ENCODE peak calls at places on chromosomes 3 and 15, in five cellular contexts. U is colonic mucosa, M is A549, Q is nephron progenitor cell, L is heart left ventricle. G is an unnamed sample.

GRCh38 chr15:77566092-77566491 is 66.6 kb downstream of the LINGO1 start:
- DNase-seq in U (no peak), M (no peak), Q (no peak), L (no peak), G (no peak)

GRCh38 chr15:69593981-69594966 is 141.7 kb downstream of the RPLP1 start:
- DNase-seq in U (peak; percentile 95), M (peak; percentile 98), Q (no peak), L (peak; percentile 42), G (peak; percentile 97)

GRCh38 chr15:68654786-68655560 is 76.2 kb downstream of the CORO2B start:
- DNase-seq in U (no peak), M (no peak), Q (no peak), L (no peak), G (no peak)

GRCh38 chr3:189272500-189273119 is 100.8 kb downstream of the TPRG1 start:
- DNase-seq in U (no peak), M (peak; percentile 47), Q (no peak), L (no peak), G (peak; percentile 8)

GRCh38 chr3:156102267-156102912 is 18.0 kb upstream of the KCNAB1 start:
- DNase-seq in U (no peak), M (no peak), Q (no peak), L (no peak), G (no peak)

GRCh38 chr3:195071916-195072820 is 198.8 kb downstream of the XXYLT1 start:
- DNase-seq in U (no peak), M (no peak), Q (no peak), L (peak; percentile 11), G (no peak)

GRCh38 chr15:26126819-26127387 is 263.8 kb upstream of the ATP10A start:
- DNase-seq in U (no peak), M (no peak), Q (no peak), L (no peak), G (no peak)

GRCh38 chr3:110810356-110810755 is 261.3 kb upstream of the NECTIN3 start:
- DNase-seq in U (no peak), M (no peak), Q (no peak), L (no peak), G (no peak)

GRCh38 chr15:76714950-76715349 is 190.2 kb downstream of the SCAPER start:
- DNase-seq in U (no peak), M (no peak), Q (no peak), L (no peak), G (no peak)

GRCh38 chr3:177966493-177966892 is 569.7 kb upstream of the KCNMB2 start:
- DNase-seq in U (no peak), M (no peak), Q (no peak), L (no peak), G (no peak)

GRCh38 chr3:48592519-48593087 is 2.5 kb downstream of the COL7A1 start:
- DNase-seq in U (no peak), M (no peak), Q (no peak), L (no peak), G (no peak)

GRCh38 chr3:73603771-73604171 is 21.0 kb downstream of the PDZRN3 start:
- DNase-seq in U (no peak), M (no peak), Q (no peak), L (no peak), G (no peak)

GRCh38 chr15:58873267-58873666 is 60.2 kb downstream of the SLTM start:
- DNase-seq in U (no peak), M (no peak), Q (no peak), L (no peak), G (no peak)

GRCh38 chr3:146184616-146185015 is 23.6 kb upstream of the PLOD2 start:
- DNase-seq in U (peak; percentile 43), M (peak; percentile 44), Q (no peak), L (no peak), G (peak; percentile 81)

GRCh38 chr15:92667291-92667904 is 11.8 kb upstream of the FAM174B start:
- DNase-seq in U (peak; percentile 38), M (peak; percentile 79), Q (peak; percentile 19), L (no peak), G (no peak)

GRCh38 chr15:63398456-63398855 is 16.8 kb upstream of the CA12 start:
- DNase-seq in U (no peak), M (no peak), Q (no peak), L (no peak), G (no peak)

GRCh38 chr15:48578965-48579364 is 66.5 kb downstream of the FBN1 start:
- DNase-seq in U (no peak), M (no peak), Q (no peak), L (no peak), G (no peak)

GRCh38 chr15:58762285-58762684 is 8.8 kb upstream of the MINDY2 start:
- DNase-seq in U (no peak), M (no peak), Q (no peak), L (no peak), G (no peak)

GRCh38 chr3:6737223-6737994 is 123.5 kb upstream of the GRM7 start:
- DNase-seq in U (no peak), M (no peak), Q (no peak), L (no peak), G (no peak)

GRCh38 chr15:36601497-36601932 is 22.1 kb downstream of the CDIN1 start:
- DNase-seq in U (no peak), M (no peak), Q (no peak), L (peak; percentile 75), G (no peak)

GRCh38 chr15:96369825-96370621 is 39.5 kb downstream of the NR2F2 start:
- DNase-seq in U (no peak), M (no peak), Q (no peak), L (no peak), G (no peak)

GRCh38 chr3:45095916-45096526 is 50.2 kb downstream of the CDCP1 start:
- DNase-seq in U (no peak), M (no peak), Q (no peak), L (no peak), G (no peak)

GRCh38 chr3:56672-57071 is 139.9 kb upstream of the CHL1 start:
- DNase-seq in U (no peak), M (no peak), Q (no peak), L (no peak), G (no peak)

GRCh38 chr3:59818-60217 is 136.7 kb upstream of the CHL1 start:
- DNase-seq in U (no peak), M (no peak), Q (no peak), L (no peak), G (no peak)

DNA sequence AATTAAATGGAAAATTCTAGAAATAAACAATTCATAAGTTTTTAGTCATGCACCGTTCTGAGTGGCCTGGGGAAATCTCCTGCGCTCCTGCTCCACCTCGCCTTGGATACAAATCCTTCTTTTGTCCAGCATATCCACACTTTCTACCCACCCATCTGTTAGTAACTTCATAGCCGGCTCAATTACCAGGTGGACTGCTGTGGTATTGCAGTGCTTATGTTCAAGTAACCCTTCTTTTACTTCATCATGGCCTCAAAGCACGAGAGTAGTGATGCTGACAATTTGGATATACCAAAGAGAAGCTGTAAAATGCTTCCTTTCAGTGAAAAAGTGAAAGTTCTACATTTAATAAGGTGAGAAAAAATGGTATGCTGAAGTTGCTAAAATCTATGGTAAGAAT is 142.3 kb upstream of the CHL1 start:
- DNase-seq in U (no peak), M (peak; percentile 7), Q (no peak), L (no peak), G (no peak)
- TF ChIP-seq CTCF in U (no peak), M (no peak), Q (no peak), L (no peak), G (no peak)

DNA sequence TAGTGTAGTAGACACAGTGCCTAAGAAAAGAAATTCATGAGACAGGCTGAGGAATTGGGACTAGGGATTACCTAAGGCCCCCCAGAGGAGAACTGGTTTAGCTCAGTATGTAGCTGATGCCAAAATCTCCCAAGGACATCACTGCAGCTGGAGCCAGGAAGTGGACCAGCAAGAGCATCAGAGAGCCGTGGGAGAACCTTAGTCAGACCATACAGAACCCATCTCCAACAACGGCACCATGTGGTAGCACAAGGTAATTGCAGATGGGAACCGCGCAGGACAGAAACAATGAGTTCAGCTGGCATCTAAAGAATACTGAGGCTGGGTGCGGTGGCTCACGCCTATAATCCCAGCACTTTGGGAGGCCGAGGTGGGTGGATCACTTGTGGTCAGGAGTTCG is 81.7 kb downstream of the WNT5A start:
- DNase-seq in U (no peak), M (peak; percentile 13), Q (peak; percentile 29), L (no peak), G (no peak)
- TF ChIP-seq CTCF in U (no peak), M (no peak), Q (peak; percentile 36), L (no peak), G (no peak)

GRCh38 chr3:134794323-134794722 is 737 bp upstream of the EPHB1 start:
- DNase-seq in U (no peak), M (no peak), Q (no peak), L (no peak), G (no peak)

GRCh38 chr3:134797080-134797801 is 2.2 kb downstream of the EPHB1 start:
- DNase-seq in U (no peak), M (no peak), Q (peak; percentile 32), L (no peak), G (no peak)

GRCh38 chr3:134796313-134797079 is 1.4 kb downstream of the EPHB1 start:
- DNase-seq in U (no peak), M (no peak), Q (peak; percentile 59), L (no peak), G (no peak)

GRCh38 chr3:134794950-134795775 is at the start of gene EPHB1:
- DNase-seq in U (peak; percentile 72), M (peak; percentile 80), Q (peak; percentile 90), L (peak; percentile 80), G (peak; percentile 92)

DNA sequence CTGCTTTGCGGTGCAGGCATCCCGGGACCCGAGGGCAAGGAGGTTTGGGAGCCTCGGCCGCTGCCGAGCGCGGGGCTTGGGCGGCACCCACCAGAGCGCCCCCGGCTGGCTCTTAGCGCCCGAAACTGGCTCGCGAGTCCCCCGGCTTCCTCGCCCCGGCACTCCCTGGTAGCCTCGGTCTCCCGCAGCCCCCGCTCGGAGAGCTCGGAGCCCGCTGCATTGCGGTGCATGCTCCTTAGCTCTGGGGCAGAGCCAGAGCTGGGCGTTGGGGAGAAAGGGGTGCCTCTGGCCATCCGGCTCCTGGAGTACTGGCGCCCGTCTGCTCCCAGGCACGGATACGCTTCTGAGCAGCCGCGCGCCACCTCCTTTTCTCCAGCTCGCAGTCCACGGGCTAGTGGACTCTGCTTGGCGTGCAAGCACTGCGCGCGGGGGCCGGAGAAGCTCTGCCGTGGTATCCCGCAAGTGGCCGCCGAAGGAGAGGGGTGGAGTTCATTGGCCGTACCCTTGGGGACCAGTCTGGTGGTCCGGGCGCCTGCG is 784 bp downstream of the EPHB1 start:
- DNase-seq in U (no peak), M (peak; percentile 8), Q (peak; percentile 55), L (no peak), G (no peak)
- TF ChIP-seq CTCF in U (no peak), M (no peak), Q (no peak), L (no peak), G (no peak)

GRCh38 chr15:40282144-40282869 is 557 bp downstream of the ANKRD63 start:
- DNase-seq in U (peak; percentile 60), M (peak; percentile 64), Q (peak; percentile 72), L (no peak), G (peak; percentile 59)
- TF ChIP-seq CTCF in U (peak; percentile 33), M (peak; percentile 62), Q (no peak), L (peak; percentile 16), G (peak; percentile 65)

GRCh38 chr3:14808502-14809266 is 10.1 kb upstream of the FGD5 start:
- DNase-seq in U (no peak), M (no peak), Q (no peak), L (no peak), G (no peak)
- TF ChIP-seq CTCF in U (no peak), M (no peak), Q (no peak), L (no peak), G (no peak)

GRCh38 chr3:30606301-30607031 is at the start of gene TGFBR2:
- DNase-seq in U (peak; percentile 93), M (peak; percentile 98), Q (peak; percentile 83), L (peak; percentile 94), G (peak; percentile 95)
- TF ChIP-seq CTCF in U (no peak), M (no peak), Q (no peak), L (peak; percentile 18), G (no peak)

G was measured in Calu3.